ENCODE peak calls at places on chromosomes 1 and 21, in four cellular contexts. P, B, K and E are unnamed samples.

GRCh38 chr1:24464378-24464770 is 38.3 kb upstream of the RCAN3 start:
- DNase-seq in P (no peak), B (no peak), K (no peak), E (peak)

GRCh38 chr1:27581823-27582243 is 22.1 kb downstream of the AHDC1 start:
- DNase-seq in P (no peak), B (no peak), K (no peak), E (no peak)

GRCh38 chr1:10113501-10113900 is 80.7 kb downstream of the UBE4B start:
- DNase-seq in P (no peak), B (no peak), K (no peak), E (no peak)

GRCh38 chr1:18957532-18958295 is 1.2 kb upstream of the IFFO2 start:
- DNase-seq in P (no peak), B (no peak), K (no peak), E (no peak)

GRCh38 chr1:203270448-203270847 is 34.9 kb upstream of the BTG2 start:
- DNase-seq in P (no peak), B (no peak), K (no peak), E (peak)

GRCh38 chr1:9538669-9539164 is 548 bp upstream of the SLC25A33 start:
- DNase-seq in P (no peak), B (no peak), K (no peak), E (no peak)

GRCh38 chr1:244354810-244355278 is 96.9 kb downstream of the ADSS2 start:
- DNase-seq in P (no peak), B (peak), K (no peak), E (no peak)

GRCh38 chr1:73673980-73674379 is 524.0 kb downstream of the LRRIQ3 start:
- DNase-seq in P (no peak), B (no peak), K (no peak), E (no peak)

GRCh38 chr1:203519053-203519770 is 25.3 kb downstream of the OPTC start:
- DNase-seq in P (no peak), B (peak), K (no peak), E (peak)

GRCh38 chr1:117231748-117232373 is 21.1 kb upstream of the VTCN1 start:
- DNase-seq in P (no peak), B (no peak), K (no peak), E (no peak)

GRCh38 chr1:6351480-6352137 is 42.0 kb downstream of the ACOT7 start:
- DNase-seq in P (no peak), B (no peak), K (no peak), E (no peak)

GRCh38 chr1:38117444-38117887 is 70.9 kb upstream of the POU3F1 start:
- DNase-seq in P (no peak), B (no peak), K (no peak), E (no peak)

GRCh38 chr1:197178998-197179397 is 32.5 kb upstream of the ASPM start:
- DNase-seq in P (peak), B (peak), K (no peak), E (no peak)

GRCh38 chr1:157697781-157698569 is 2.6 kb downstream of the FCRL3 start:
- DNase-seq in P (no peak), B (no peak), K (no peak), E (peak)

GRCh38 chr1:116793357-116793935 is 39.2 kb downstream of the CD2 start:
- DNase-seq in P (no peak), B (no peak), K (no peak), E (no peak)

GRCh38 chr1:169491845-169492281 is 6.1 kb upstream of the SLC19A2 start:
- DNase-seq in P (no peak), B (no peak), K (no peak), E (no peak)

GRCh38 chr1:208997726-208998312 is 585.7 kb upstream of the CAMK1G start:
- DNase-seq in P (peak), B (no peak), K (no peak), E (peak)

GRCh38 chr1:2166695-2167094 is 27.9 kb downstream of the FAAP20 start:
- DNase-seq in P (no peak), B (no peak), K (no peak), E (no peak)

GRCh38 chr21:36087362-36088138 is 17.7 kb downstream of the CBR1 start:
- DNase-seq in P (no peak), B (peak), K (no peak), E (peak)

GRCh38 chr1:178529364-178530036 is 16.6 kb downstream of the TEX35 start:
- DNase-seq in P (no peak), B (no peak), K (no peak), E (peak)

GRCh38 chr21:42317826-42318746 is 2.9 kb upstream of the TFF3 start:
- DNase-seq in P (no peak), B (no peak), K (no peak), E (no peak)

GRCh38 chr21:14995695-14996490 is 68.9 kb downstream of the NRIP1 start:
- DNase-seq in P (peak), B (no peak), K (no peak), E (peak)

GRCh38 chr1:234771642-234772344 is 161.8 kb upstream of the IRF2BP2 start:
- DNase-seq in P (no peak), B (peak), K (no peak), E (no peak)

GRCh38 chr1:92030701-92031107 is 919 bp downstream of the EPHX4 start:
- DNase-seq in P (peak), B (no peak), K (no peak), E (peak)

GRCh38 chr1:32992489-32993214 is 28.0 kb upstream of the RNF19B start:
- DNase-seq in P (peak), B (peak), K (peak), E (peak)

GRCh38 chr1:74908131-74908530 is 175.2 kb downstream of the TYW3 start:
- DNase-seq in P (no peak), B (no peak), K (no peak), E (no peak)

GRCh38 chr1:5720936-5721335 is 271.3 kb downstream of the NPHP4 start:
- DNase-seq in P (no peak), B (no peak), K (no peak), E (no peak)

GRCh38 chr21:33950425-33951079 is 34.9 kb upstream of the ATP5PO start:
- DNase-seq in P (no peak), B (no peak), K (no peak), E (no peak)

GRCh38 chr1:77126309-77126708 is 92.9 kb downstream of the PIGK start:
- DNase-seq in P (peak), B (peak), K (no peak), E (peak)

GRCh38 chr21:23374155-23374554 is 2233.1 kb downstream of the MRPL39 start:
- DNase-seq in P (no peak), B (no peak), K (no peak), E (no peak)

GRCh38 chr1:225946082-225946620 is 5.1 kb upstream of the LEFTY2 start:
- DNase-seq in P (no peak), B (no peak), K (no peak), E (peak)

GRCh38 chr1:227453962-227454361 is 109.4 kb upstream of the ZNF678 start:
- DNase-seq in P (no peak), B (no peak), K (no peak), E (no peak)

GRCh38 chr1:227450489-227450888 is 112.9 kb upstream of the ZNF678 start:
- DNase-seq in P (no peak), B (no peak), K (no peak), E (no peak)

GRCh38 chr1:227451954-227452353 is 111.4 kb upstream of the ZNF678 start:
- DNase-seq in P (no peak), B (no peak), K (no peak), E (no peak)

GRCh38 chr1:227451062-227451461 is 112.3 kb upstream of the ZNF678 start:
- DNase-seq in P (no peak), B (no peak), K (no peak), E (no peak)

DNA sequence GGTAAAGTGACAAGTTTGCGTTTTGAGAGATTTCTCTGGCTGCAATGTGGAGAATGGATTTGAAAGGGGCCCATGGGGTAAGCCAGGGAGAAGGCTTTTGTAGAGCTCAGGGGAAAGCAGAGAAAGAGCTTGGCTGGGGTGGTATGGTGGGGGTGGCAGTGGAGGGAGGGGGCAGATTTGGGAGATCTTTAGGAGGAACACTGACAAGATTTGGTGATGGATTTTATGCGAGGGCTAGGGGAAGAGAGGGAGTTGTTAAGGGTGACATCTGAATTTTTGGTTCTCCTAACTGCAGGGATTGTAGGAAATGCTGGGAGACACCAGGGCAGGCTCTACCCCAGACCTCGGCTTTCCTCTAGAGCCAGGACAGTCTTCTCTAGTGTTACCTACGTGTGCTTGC is 108.7 kb upstream of the ZNF678 start:
- DNase-seq in P (no peak), B (no peak), K (no peak), E (no peak)
- H3K4me3 ChIP-seq in P (no peak), B (no peak), K (no peak), E (no peak)

GRCh38 chr1:43419627-43420425 is 30.1 kb downstream of the SZT2 start:
- DNase-seq in P (no peak), B (no peak), K (no peak), E (no peak)
- H3K4me2 ChIP-seq in P (no peak), B (no peak), K (no peak), E (no peak)

GRCh38 chr1:218620956-218621355 is 275.8 kb downstream of the TGFB2 start:
- DNase-seq in P (peak), B (no peak), K (no peak), E (no peak)
- TF ChIP-seq JUNB in P (no peak), B (no peak), K (no peak), E (no peak)

GRCh38 chr1:109983380-109984189 is 980 bp upstream of the AHCYL1 start:
- DNase-seq in P (no peak), B (no peak), K (no peak), E (no peak)
- H3K4me3 ChIP-seq in P (no peak), B (no peak), K (no peak), E (peak)

GRCh38 chr1:160116277-160117147 is 953 bp downstream of the ATP1A2 start:
- DNase-seq in P (peak), B (no peak), K (no peak), E (no peak)
- H3K4me2 ChIP-seq in P (peak), B (no peak), K (no peak), E (peak)

DNA sequence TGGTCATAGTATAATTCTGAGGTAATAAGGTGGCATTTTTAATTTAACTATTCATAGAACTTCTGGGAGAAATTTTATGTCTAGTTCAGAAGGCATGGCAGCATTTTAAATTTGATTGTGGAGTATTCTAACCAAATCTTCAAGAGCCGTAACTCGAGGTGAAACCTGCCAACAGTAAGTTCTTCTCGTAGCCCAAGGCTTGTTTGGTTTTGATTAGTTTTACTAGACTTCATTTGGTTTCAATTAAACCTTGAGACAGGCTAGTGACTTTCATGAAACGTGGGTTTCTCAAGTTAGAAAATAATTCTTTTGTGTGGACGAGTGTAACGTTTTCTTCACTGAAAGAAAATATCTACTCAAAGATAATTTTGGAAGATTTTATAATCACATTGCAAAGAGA is 395.5 kb downstream of the USP25 start:
- DNase-seq in P (no peak), B (no peak), K (no peak), E (no peak)
- TF ChIP-seq JUNB in P (no peak), B (no peak), K (no peak), E (no peak)

GRCh38 chr1:11337536-11338350 is 64.7 kb downstream of the UBIAD1 start:
- DNase-seq in P (peak), B (peak), K (no peak), E (peak)

GRCh38 chr1:11340248-11340632 is 67.2 kb downstream of the UBIAD1 start:
- DNase-seq in P (no peak), B (no peak), K (no peak), E (no peak)

GRCh38 chr1:11339346-11340247 is 66.6 kb downstream of the UBIAD1 start:
- DNase-seq in P (no peak), B (peak), K (no peak), E (peak)

GRCh38 chr1:11335417-11336070 is 62.5 kb downstream of the UBIAD1 start:
- DNase-seq in P (no peak), B (no peak), K (peak), E (no peak)

GRCh38 chr1:11338351-11338809 is 65.4 kb downstream of the UBIAD1 start:
- DNase-seq in P (no peak), B (no peak), K (no peak), E (no peak)
- H3K4me3 ChIP-seq in P (no peak), B (no peak), K (no peak), E (no peak)